ENCODE peak calls at places on chromosomes 5 and 9, in six cellular contexts. K is mesenchymal stem cell, Z is trophoblast cell, Y is IMR-90, H is H1, B is neuronal stem cell. L is an unnamed sample.

GRCh38 chr9:27771803-27772545 is 198.7 kb upstream of the C9orf72 start:
- DNase-seq in K (peak), Z (no peak), Y (no peak), H (peak), B (no peak), L (peak)

GRCh38 chr5:72101828-72102227 is 5.4 kb upstream of the MAP1B start:
- DNase-seq in K (peak), Z (no peak), Y (peak), H (no peak), B (no peak), L (no peak)

GRCh38 chr9:29625292-29625731 is 2052.0 kb upstream of the C9orf72 start:
- DNase-seq in K (peak), Z (no peak), Y (no peak), H (no peak), B (no peak), L (no peak)

GRCh38 chr9:108743901-108744371 is 111.8 kb downstream of the ACTL7B start:
- DNase-seq in K (no peak), Z (peak), Y (no peak), H (no peak), B (peak), L (no peak)

GRCh38 chr5:78899922-78900362 is 85.2 kb downstream of the ARSB start:
- DNase-seq in K (peak), Z (no peak), Y (peak), H (peak), B (peak), L (peak)

GRCh38 chr9:83032065-83032625 is 30.8 kb downstream of the RASEF start:
- DNase-seq in K (no peak), Z (no peak), Y (no peak), H (no peak), B (no peak), L (no peak)

GRCh38 chr5:126003309-126003708 is 419.9 kb upstream of the GRAMD2B start:
- DNase-seq in K (peak), Z (no peak), Y (peak), H (no peak), B (no peak), L (no peak)

GRCh38 chr5:90528704-90529233 is 615 bp downstream of the LYSMD3 start:
- DNase-seq in K (peak), Z (peak), Y (peak), H (no peak), B (no peak), L (no peak)

GRCh38 chr9:114518599-114519022 is 13.3 kb upstream of the WHRN start:
- DNase-seq in K (no peak), Z (no peak), Y (no peak), H (no peak), B (no peak), L (no peak)

GRCh38 chr5:31901807-31902530 is 263.0 kb downstream of the PDZD2 start:
- DNase-seq in K (peak), Z (no peak), Y (no peak), H (no peak), B (no peak), L (no peak)

GRCh38 chr5:59673438-59674058 is 220.0 kb downstream of the PDE4D start:
- DNase-seq in K (peak), Z (no peak), Y (peak), H (no peak), B (peak), L (no peak)

GRCh38 chr9:16033253-16033652 is 480.4 kb downstream of the CCDC171 start:
- DNase-seq in K (no peak), Z (no peak), Y (no peak), H (no peak), B (no peak), L (no peak)

GRCh38 chr9:113590991-113591898 is 127.7 kb downstream of the RGS3 start:
- DNase-seq in K (peak), Z (peak), Y (peak), H (peak), B (peak), L (peak)

GRCh38 chr9:125807065-125807464 is 59.9 kb downstream of the PBX3 start:
- DNase-seq in K (peak), Z (peak), Y (peak), H (no peak), B (no peak), L (no peak)

GRCh38 chr9:36872641-36873040 is 161.4 kb downstream of the PAX5 start:
- DNase-seq in K (no peak), Z (no peak), Y (no peak), H (no peak), B (no peak), L (no peak)

GRCh38 chr9:22005083-22005699 is 3.9 kb downstream of the CDKN2B start:
- DNase-seq in K (peak), Z (no peak), Y (peak), H (no peak), B (no peak), L (peak)

GRCh38 chr9:18371621-18372020 is 102.3 kb upstream of the ADAMTSL1 start:
- DNase-seq in K (no peak), Z (no peak), Y (no peak), H (no peak), B (no peak), L (no peak)

GRCh38 chr9:34568133-34568532 is 21.4 kb downstream of the CNTFR start:
- DNase-seq in K (no peak), Z (no peak), Y (no peak), H (no peak), B (no peak), L (no peak)

GRCh38 chr5:84088996-84089395 is 295.7 kb downstream of the EDIL3 start:
- DNase-seq in K (peak), Z (no peak), Y (peak), H (no peak), B (no peak), L (no peak)

GRCh38 chr5:144598451-144599068 is 427.9 kb downstream of the KCTD16 start:
- DNase-seq in K (no peak), Z (no peak), Y (no peak), H (no peak), B (no peak), L (peak)

GRCh38 chr9:136582977-136583735 is 37.3 kb upstream of the NOTCH1 start:
- DNase-seq in K (no peak), Z (no peak), Y (no peak), H (no peak), B (no peak), L (no peak)

GRCh38 chr9:132094314-132094791 is 14.7 kb upstream of the MED27 start:
- DNase-seq in K (peak), Z (no peak), Y (peak), H (no peak), B (no peak), L (no peak)

GRCh38 chr5:181058321-181058720 is 18.3 kb downstream of the BTNL9 start:
- DNase-seq in K (no peak), Z (no peak), Y (no peak), H (no peak), B (no peak), L (no peak)

GRCh38 chr5:150001660-150002493 is 1.3 kb downstream of the HMGXB3 start:
- DNase-seq in K (peak), Z (peak), Y (peak), H (no peak), B (peak), L (peak)

GRCh38 chr5:150006318-150006717 is 5.8 kb downstream of the HMGXB3 start:
- DNase-seq in K (no peak), Z (no peak), Y (no peak), H (no peak), B (no peak), L (no peak)

GRCh38 chr5:150000990-150001659 is 586 bp downstream of the HMGXB3 start:
- DNase-seq in K (peak), Z (peak), Y (peak), H (no peak), B (peak), L (peak)

GRCh38 chr5:150009671-150010387 is 9.3 kb downstream of the HMGXB3 start:
- DNase-seq in K (peak), Z (no peak), Y (no peak), H (no peak), B (no peak), L (no peak)

DNA sequence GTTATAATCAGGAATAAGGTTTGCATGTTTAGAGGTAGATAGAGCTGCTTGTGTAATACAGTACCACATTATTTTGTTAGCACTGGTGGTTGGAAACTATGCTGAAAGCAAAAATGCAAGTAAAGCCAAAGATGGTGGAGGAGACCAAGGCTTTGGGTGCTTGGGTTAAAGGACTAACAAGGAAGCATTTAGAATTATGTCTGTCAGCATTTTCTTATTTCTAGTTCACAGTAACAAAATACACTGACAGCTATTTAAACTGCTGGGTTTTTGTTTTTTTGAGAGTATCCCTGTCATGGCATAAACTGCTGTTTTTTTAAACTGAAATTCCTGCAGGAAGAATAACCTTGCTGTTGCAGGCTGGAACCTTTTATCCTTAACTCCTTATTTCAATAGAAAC is 6.5 kb downstream of the HMGXB3 start:
- DNase-seq in K (no peak), Z (no peak), Y (no peak), H (no peak), B (no peak), L (no peak)
- H3K14ac ChIP-seq in K (no peak), Z (no peak), Y (no peak), H (no peak), B (no peak), L (no peak)

DNA sequence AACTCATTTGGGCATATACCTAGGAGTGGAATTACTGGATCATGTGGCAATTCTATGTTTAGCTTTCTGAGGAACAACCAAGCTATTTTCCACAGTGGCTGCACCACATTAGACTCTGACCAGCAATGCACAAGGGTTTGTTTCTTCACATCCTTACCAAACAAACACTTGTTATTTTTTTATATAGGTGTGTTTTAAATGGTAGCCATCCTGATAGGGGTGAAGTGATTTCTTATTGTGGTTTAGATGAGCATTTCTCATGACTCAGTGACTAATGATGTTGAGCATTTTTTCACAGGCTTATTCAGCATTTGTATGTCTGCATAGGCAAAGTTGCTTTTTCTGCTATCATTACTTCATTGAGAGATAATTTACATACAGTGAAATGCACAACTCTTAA is 36.0 kb downstream of the ANKRD33B start:
- DNase-seq in K (peak), Z (no peak), Y (peak), H (no peak), B (no peak), L (no peak)
- H3K14ac ChIP-seq in K (no peak), Z (no peak), Y (no peak), H (no peak), B (no peak), L (no peak)

DNA sequence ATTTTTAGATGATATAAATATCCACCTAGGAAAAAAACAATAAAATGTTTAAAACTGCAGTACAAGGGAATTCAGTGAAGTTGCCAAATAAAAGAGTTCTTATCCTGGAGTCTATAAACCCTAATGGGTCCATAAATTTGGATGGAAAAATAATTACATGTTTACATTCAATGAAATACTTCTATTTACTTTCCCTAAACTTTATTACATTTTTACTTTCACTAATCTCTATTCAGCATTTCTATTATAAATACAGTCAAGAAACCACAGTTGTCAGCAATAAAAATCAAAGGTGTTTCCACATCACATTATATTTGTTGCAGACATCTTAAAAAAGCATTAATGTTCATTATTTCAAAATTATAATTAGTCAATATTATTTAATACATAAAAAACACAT is 118.6 kb downstream of the FBXL17 start:
- DNase-seq in K (no peak), Z (no peak), Y (no peak), H (no peak), B (no peak), L (no peak)
- H3K14ac ChIP-seq in K (no peak), Z (no peak), Y (no peak), H (no peak), B (no peak), L (no peak)

GRCh38 chr5:21680661-21681060 is 1172.5 kb downstream of the CDH12 start:
- DNase-seq in K (no peak), Z (peak), Y (peak), H (no peak), B (no peak), L (no peak)
- H3K14ac ChIP-seq in K (no peak), Z (no peak), Y (no peak), H (no peak), B (no peak), L (no peak)

DNA sequence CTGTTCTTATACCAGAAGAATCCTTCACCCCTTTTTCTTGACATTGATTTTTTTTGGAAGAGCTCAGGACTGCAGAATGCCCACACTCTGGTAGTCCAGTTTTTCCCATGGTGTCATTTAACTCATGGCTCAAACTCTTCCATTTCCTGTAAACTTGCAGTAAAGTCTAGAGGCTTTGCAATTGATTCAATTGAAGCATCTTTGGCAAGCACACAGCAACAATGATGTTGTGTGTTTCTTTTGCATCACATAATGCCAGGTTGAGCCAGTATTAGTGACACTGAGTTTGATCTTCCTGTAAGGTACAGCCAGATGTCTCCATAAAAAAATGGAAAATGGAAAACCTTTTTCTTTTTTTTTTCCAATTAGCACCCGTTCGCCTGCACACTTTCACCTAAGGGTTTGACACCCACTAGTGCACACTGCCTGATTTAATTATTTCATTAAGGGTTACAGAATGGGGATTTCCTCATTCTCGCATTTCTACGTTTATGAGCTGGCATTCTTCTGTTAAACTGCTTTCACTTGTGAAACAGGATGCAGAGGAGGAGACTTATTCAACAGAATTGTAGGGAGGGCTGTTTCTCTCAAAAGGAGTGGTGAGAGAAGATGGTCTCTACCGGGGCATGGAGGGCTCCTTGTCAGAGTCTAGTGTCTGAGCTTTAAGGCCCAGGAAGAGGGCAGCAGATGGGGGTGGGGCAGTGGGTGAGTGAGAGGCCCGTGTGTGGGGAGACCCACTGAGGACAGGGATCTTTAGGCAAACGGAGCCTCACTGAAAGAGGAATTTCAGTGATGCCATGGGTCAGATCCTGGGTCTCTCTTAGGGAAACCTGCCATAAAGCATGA is 2.2 kb upstream of the S1PR3 start:
- DNase-seq in K (peak), Z (no peak), Y (peak), H (no peak), B (no peak), L (no peak)
- H3K14ac ChIP-seq in K (no peak), Z (no peak), Y (peak), H (no peak), B (no peak), L (no peak)

GRCh38 chr5:117379521-117379920 is 804.9 kb upstream of the SEMA6A start:
- DNase-seq in K (no peak), Z (no peak), Y (no peak), H (no peak), B (no peak), L (no peak)
- H3K14ac ChIP-seq in K (no peak), Z (no peak), Y (no peak), H (no peak), B (no peak), L (no peak)

L was measured in H9.